ENCODE peak calls at places on chromosomes 2 and 18, in four cellular contexts. Q, R, B and V are unnamed samples.

GRCh38 chr2:2565671-2566070 is 234.6 kb upstream of the MYT1L start:
- DNase-seq in Q (no peak), R (no peak), B (no peak), V (no peak)

GRCh38 chr2:225052703-225053102 is 10.4 kb upstream of the DOCK10 start:
- DNase-seq in B (no peak), R (no peak), Q (no peak), V (no peak)

GRCh38 chr2:75605770-75606535 is 40.6 kb upstream of the MRPL19 start:
- DNase-seq in B (peak; percentile 69), R (no peak), Q (no peak), V (no peak)

GRCh38 chr2:124898827-124899226 is 873.7 kb downstream of the CNTNAP5 start:
- DNase-seq in R (no peak), Q (no peak), B (no peak), V (no peak)

GRCh38 chr2:149027602-149028250 is 10.8 kb upstream of the LYPD6B start:
- DNase-seq in B (no peak), Q (no peak), R (no peak), V (no peak)

GRCh38 chr18:68566991-68567390 is 147.9 kb downstream of the TMX3 start:
- DNase-seq in B (no peak), Q (no peak), R (no peak), V (no peak)

GRCh38 chr2:230929381-230930148 is 4.5 kb upstream of the GPR55 start:
- DNase-seq in R (no peak), Q (no peak), B (no peak), V (no peak)

GRCh38 chr18:13374468-13375301 is 156.1 kb downstream of the LDLRAD4 start:
- DNase-seq in R (no peak), B (no peak), Q (no peak), V (no peak)

GRCh38 chr2:182068811-182069210 is 83.2 kb downstream of the PPP1R1C start:
- DNase-seq in B (no peak), R (no peak), Q (no peak), V (no peak)

GRCh38 chr2:152600698-152601097 is 116.6 kb downstream of the PRPF40A start:
- DNase-seq in B (no peak), Q (no peak), R (no peak), V (no peak)

GRCh38 chr2:152729844-152730243 is 11.4 kb downstream of the ARL6IP6 start:
- DNase-seq in R (no peak), Q (no peak), B (no peak), V (no peak)

GRCh38 chr18:28581503-28582169 is 404.7 kb upstream of the CDH2 start:
- DNase-seq in B (no peak), R (no peak), Q (no peak), V (no peak)

GRCh38 chr2:217510790-217511291 is 492.0 kb downstream of the TNS1 start:
- DNase-seq in R (peak; percentile 45), B (peak; percentile 69), Q (peak; percentile 58), V (peak; percentile 77)

GRCh38 chr2:172107690-172108586 is 5.2 kb upstream of the DLX2 start:
- DNase-seq in Q (no peak), B (no peak), R (no peak), V (no peak)

GRCh38 chr2:26300234-26300641 is 45.7 kb upstream of the SELENOI start:
- DNase-seq in B (no peak), R (no peak), Q (no peak), V (no peak)

GRCh38 chr2:232386740-232387450 is 8.3 kb downstream of the ALPP start:
- DNase-seq in Q (peak; percentile 54), B (no peak), R (no peak), V (no peak)

GRCh38 chr2:238629064-238629463 is 202.3 kb downstream of the ASB1 start:
- DNase-seq in Q (no peak), R (no peak), B (no peak), V (no peak)

GRCh38 chr2:118970396-118971135 is 28.6 kb downstream of the MARCO start:
- DNase-seq in Q (no peak), R (no peak), B (no peak), V (no peak)

GRCh38 chr2:210392469-210392881 is 77.5 kb upstream of the MYL1 start:
- DNase-seq in Q (no peak), B (no peak), R (no peak), V (no peak)

GRCh38 chr2:185676316-185676715 is 62.3 kb upstream of the FSIP2 start:
- DNase-seq in R (no peak), Q (no peak), B (no peak), V (no peak)

GRCh38 chr2:209383212-209383611 is 40.6 kb upstream of the MAP2 start:
- DNase-seq in B (peak; percentile 37), R (no peak), Q (no peak), V (no peak)

GRCh38 chr18:47595816-47596501 is 334.5 kb downstream of the SMAD2 start:
- DNase-seq in B (peak; percentile 20), Q (peak; percentile 81), R (peak; percentile 50), V (peak; percentile 10)

GRCh38 chr2:217978536-217979150 is 24.2 kb downstream of the TNS1 start:
- DNase-seq in B (no peak), R (no peak), Q (peak; percentile 80), V (no peak)

GRCh38 chr2:71700880-71701397 is 247.6 kb downstream of the DYSF start:
- DNase-seq in Q (no peak), B (peak; percentile 61), R (no peak), V (no peak)

GRCh38 chr18:49030138-49030537 is 79.4 kb upstream of the SMAD7 start:
- DNase-seq in B (no peak), Q (no peak), R (no peak), V (no peak)

GRCh38 chr2:219965287-219965870 is 337.9 kb downstream of the SLC4A3 start:
- DNase-seq in Q (peak; percentile 29), B (no peak), R (no peak), V (no peak)

GRCh38 chr2:127170452-127171197 is 49.5 kb downstream of the CYP27C1 start:
- DNase-seq in R (no peak), Q (no peak), B (no peak), V (no peak)

GRCh38 chr2:227862227-227862740 is 9.1 kb upstream of the DAW1 start:
- DNase-seq in B (peak; percentile 65), R (peak; percentile 35), Q (no peak), V (peak; percentile 30)

GRCh38 chr2:165793161-165793778 is 777 bp downstream of the GALNT3 start:
- DNase-seq in Q (peak; percentile 26), R (no peak), B (no peak), V (peak; percentile 40)

GRCh38 chr18:26071020-26071419 is 19.4 kb downstream of the SS18 start:
- DNase-seq in Q (no peak), B (no peak), R (no peak), V (no peak)

GRCh38 chr2:30716117-30716900 is 90.9 kb downstream of the CAPN13 start:
- DNase-seq in Q (no peak), B (no peak), R (no peak), V (no peak)

GRCh38 chr2:30721241-30721640 is 86.0 kb downstream of the CAPN13 start:
- DNase-seq in R (no peak), Q (no peak), B (no peak), V (no peak)

GRCh38 chr2:30722936-30723725 is 84.1 kb downstream of the CAPN13 start:
- DNase-seq in Q (no peak), R (no peak), B (no peak), V (no peak)

GRCh38 chr2:30717081-30717650 is 90.1 kb downstream of the CAPN13 start:
- DNase-seq in B (no peak), R (no peak), Q (no peak), V (no peak)

DNA sequence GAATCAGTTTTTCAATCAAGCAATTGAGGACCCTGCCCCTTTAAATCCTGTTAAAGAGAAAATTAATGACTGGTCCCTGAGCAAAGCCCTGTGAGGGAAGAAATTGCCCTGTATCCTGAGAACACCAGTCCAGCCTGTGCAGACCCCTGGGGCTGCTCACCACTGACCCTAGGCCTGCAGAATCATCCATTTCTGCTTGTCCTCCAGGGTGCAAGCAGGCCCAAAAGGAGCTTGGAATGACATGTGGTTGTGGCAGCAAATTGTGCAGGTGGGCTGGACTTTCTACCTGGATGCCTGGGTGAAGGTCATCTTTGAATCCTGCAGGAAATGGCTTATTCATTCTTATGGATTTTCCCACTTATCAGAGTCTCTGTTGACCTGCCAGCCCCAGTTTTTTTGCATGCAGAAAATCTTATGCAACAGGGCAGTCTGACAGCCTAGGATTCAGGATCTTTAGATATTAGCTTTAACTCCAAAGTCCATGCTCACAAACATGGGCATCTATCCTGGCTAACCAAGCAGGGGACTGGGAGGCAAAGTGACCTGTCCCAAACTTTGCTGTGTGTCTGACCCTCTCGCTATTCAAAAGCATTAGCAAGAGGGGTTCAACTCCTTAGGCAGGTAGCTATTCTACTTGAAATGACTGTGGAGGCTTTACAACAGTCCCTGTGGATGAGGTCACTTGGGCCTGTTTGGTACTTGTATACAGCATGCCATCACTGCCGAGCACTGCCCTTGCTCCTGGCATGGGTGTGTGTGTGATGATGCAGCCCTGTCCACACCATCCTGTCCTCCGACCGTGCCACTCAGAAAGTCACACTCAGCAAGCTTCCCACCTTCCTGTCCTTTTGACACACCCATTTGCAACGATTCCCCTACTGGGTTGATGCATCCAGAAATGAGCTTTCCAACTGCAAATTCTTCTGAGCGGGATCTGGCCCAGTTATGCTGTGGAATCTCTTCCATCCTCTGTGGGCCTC is 85.3 kb downstream of the CAPN13 start:
- DNase-seq in R (no peak), B (no peak), Q (no peak), V (no peak)
- TF ChIP-seq ELF4 in R (no peak), B (no peak), Q (no peak), V (no peak)

GRCh38 chr2:179049546-179050311 is at the start of gene CCDC141:
- DNase-seq in Q (no peak), B (peak; percentile 32), R (no peak), V (peak; percentile 15)

GRCh38 chr2:179049203-179049545 is 763 bp downstream of the CCDC141 start:
- DNase-seq in B (no peak), Q (no peak), R (no peak), V (peak; percentile 9)

GRCh38 chr2:179044500-179044899 is 5.4 kb downstream of the CCDC141 start:
- DNase-seq in R (no peak), B (no peak), Q (no peak), V (no peak)
- TF ChIP-seq SP1 in R (no peak), B (no peak), Q (no peak), V (no peak)

GRCh38 chr2:176997074-176997791 is 215.4 kb upstream of the HNRNPA3 start:
- DNase-seq in B (peak; percentile 80), Q (no peak), R (no peak), V (no peak)
- TF ChIP-seq ELF4 in B (no peak), Q (no peak), R (no peak), V (no peak)

GRCh38 chr2:112793449-112793978 is 9.2 kb upstream of the IL1A start:
- DNase-seq in Q (no peak), R (no peak), B (no peak), V (no peak)
- TF ChIP-seq SP1 in Q (no peak), R (no peak), B (no peak), V (no peak)